ENCODE peak calls at places on chromosome 5, in five cellular contexts. F is GM13977; S is activated naive CD4-positive, alpha-beta T cell treated with anti-CD3 and anti-CD28 coated beads, Interleukin-2, amount 50 U/mL, for 16 hours; A is T-helper 2 cell; D is epithelial cell of prostate. P is an unnamed sample.

GRCh38 chr5:102068870-102069269 is 227.2 kb downstream of the SLCO4C1 start:
- DNase-seq in S (no peak), F (no peak), A (no peak), D (no peak), P (no peak)

GRCh38 chr5:4722886-4723285 is 417.2 kb upstream of the ADAMTS16 start:
- DNase-seq in S (no peak), D (no peak), A (no peak), F (no peak), P (no peak)

GRCh38 chr5:180010636-180011035 is 60.9 kb downstream of the RNF130 start:
- DNase-seq in D (no peak), S (no peak), A (no peak), F (no peak), P (no peak)

GRCh38 chr5:17257705-17258273 is 40.4 kb downstream of the BASP1 start:
- DNase-seq in F (peak; percentile 52), D (no peak), A (no peak), S (no peak), P (no peak)

GRCh38 chr5:74632947-74633356 is 7.6 kb downstream of the ENC1 start:
- DNase-seq in S (no peak), D (no peak), A (no peak), F (no peak), P (no peak)

GRCh38 chr5:120297621-120298020 is 166.5 kb upstream of the PRR16 start:
- DNase-seq in S (no peak), D (no peak), F (no peak), A (no peak), P (no peak)

GRCh38 chr5:64165160-64165499 is 513 bp upstream of the RNF180 start:
- DNase-seq in A (no peak), D (no peak), F (no peak), S (no peak), P (no peak)

GRCh38 chr5:179608131-179608581 is 15.3 kb downstream of the HNRNPH1 start:
- DNase-seq in F (no peak), D (no peak), A (no peak), S (no peak), P (no peak)

GRCh38 chr5:108639356-108639755 is 108.3 kb upstream of the FER start:
- DNase-seq in D (no peak), F (no peak), S (no peak), A (no peak), P (no peak)

GRCh38 chr5:95759634-95760033 is 28.5 kb downstream of the RHOBTB3 start:
- DNase-seq in A (no peak), S (no peak), D (no peak), F (no peak), P (no peak)

GRCh38 chr5:98292496-98292895 is 481.0 kb upstream of the RGMB start:
- DNase-seq in S (no peak), F (no peak), D (no peak), A (no peak), P (no peak)

GRCh38 chr5:134526483-134527155 is 1.1 kb downstream of the JADE2 start:
- DNase-seq in F (peak; percentile 87), A (peak; percentile 49), S (peak; percentile 82), D (no peak), P (peak; percentile 55)

GRCh38 chr5:143030349-143030748 is 260.2 kb downstream of the ARHGAP26 start:
- DNase-seq in A (no peak), F (no peak), D (no peak), S (no peak), P (no peak)

GRCh38 chr5:96687812-96688453 is 25.8 kb downstream of the CAST start:
- DNase-seq in F (peak; percentile 56), A (no peak), S (no peak), D (no peak), P (no peak)

GRCh38 chr5:179196420-179197079 is 136.4 kb downstream of the ZNF354C start:
- DNase-seq in A (no peak), D (no peak), F (no peak), S (no peak), P (no peak)

P was measured in T-helper 1 cell.